ENCODE peak calls at places on chromosomes 13 and 19, in nine cellular contexts. Q is occipital lobe; U is WTC11; F is left cardiac atrium; N is pons; K is GM23248; Z is NCI-H1694; L is MM.1S; C is stimulated activated naive B cell treated with anti-CD40 and anti-IgM and Interleukin-4, amounts not matched to agents 10 μg/mL and 1 μg/mL and 100 μg/mL, for 72 hours. I is an unnamed sample.

GRCh38 chr13:46553886-46554855 is 1.2 kb downstream of the LRCH1 start:
- DNase-seq in Q (peak; percentile 43), U (peak; percentile 48), F (peak; percentile 70), N (peak; percentile 62), K (peak; percentile 91), Z (no peak), L (peak; percentile 43), C (peak; percentile 70), I (peak; percentile 79)

GRCh38 chr13:94140027-94140426 is 339.5 kb downstream of the DCT start:
- DNase-seq in Q (no peak), U (no peak), F (no peak), N (no peak), K (no peak), Z (no peak), L (no peak), C (no peak), I (no peak)

GRCh38 chr13:32200741-32201140 is 114.4 kb downstream of the ZAR1L start:
- DNase-seq in Q (no peak), U (no peak), F (no peak), N (no peak), K (no peak), Z (no peak), L (no peak), C (no peak), I (no peak)

GRCh38 chr13:40758811-40759210 is 12.2 kb downstream of the MRPS31 start:
- DNase-seq in Q (no peak), U (no peak), F (no peak), N (no peak), K (no peak), Z (no peak), L (peak; percentile 55), C (no peak), I (no peak)

GRCh38 chr19:54390942-54391577 is 24.2 kb upstream of the TTYH1 start:
- DNase-seq in Q (no peak), U (peak; percentile 77), F (peak; percentile 44), N (peak; percentile 65), K (peak; percentile 76), Z (peak; percentile 39), L (peak; percentile 64), C (no peak), I (peak; percentile 51)

GRCh38 chr19:51788029-51788428 is 6.9 kb upstream of the FPR3 start:
- DNase-seq in Q (no peak), U (no peak), F (no peak), N (no peak), K (no peak), Z (no peak), L (no peak), C (no peak), I (no peak)

GRCh38 chr13:39455534-39456175 is 147.3 kb downstream of the LHFPL6 start:
- DNase-seq in Q (no peak), U (no peak), F (no peak), N (no peak), K (no peak), Z (no peak), L (no peak), C (no peak), I (no peak)

GRCh38 chr19:37304190-37304883 is 66.6 kb upstream of the ZNF527 start:
- DNase-seq in Q (peak; percentile 22), U (peak; percentile 76), F (peak; percentile 79), N (no peak), K (no peak), Z (no peak), L (no peak), C (no peak), I (peak; percentile 56)

GRCh38 chr19:15469513-15470297 is 5.4 kb upstream of the RASAL3 start:
- DNase-seq in Q (no peak), U (peak; percentile 56), F (no peak), N (no peak), K (peak; percentile 40), Z (no peak), L (no peak), C (no peak), I (no peak)

GRCh38 chr19:41309225-41310030 is 544 bp upstream of the CCDC97 start:
- DNase-seq in Q (no peak), U (no peak), F (no peak), N (peak; percentile 47), K (peak; percentile 64), Z (no peak), L (no peak), C (no peak), I (no peak)